ENCODE peak calls at places on chromosomes 6 and 20, in seven cellular contexts. H is SK-MEL-5, V is iPS-NIHi11, I is brain microvascular endothelial cell, G is NCI-H1105, W is left colon, R is left lung. M is an unnamed sample.

GRCh38 chr20:47276856-47277541 is 79.5 kb downstream of the ZMYND8 start:
- DNase-seq in G (no peak), H (no peak), I (peak; percentile 45), W (peak; percentile 19), V (no peak), R (no peak), M (no peak)

GRCh38 chr6:33668914-33669313 is 42.6 kb downstream of the UQCC2 start:
- DNase-seq in H (no peak), I (no peak), R (peak; percentile 89), G (no peak), W (peak; percentile 81), V (peak; percentile 70), M (no peak)

GRCh38 chr6:170176621-170177382 is 114.1 kb downstream of the DLL1 start:
- DNase-seq in R (peak; percentile 64), I (no peak), V (peak; percentile 76), W (no peak), H (no peak), G (no peak), M (no peak)

GRCh38 chr6:166660157-166660686 is 33.2 kb upstream of the RPS6KA2 start:
- DNase-seq in G (no peak), R (no peak), H (no peak), I (no peak), W (no peak), V (no peak), M (no peak)

GRCh38 chr6:139540276-139540675 is 165.8 kb upstream of the CITED2 start:
- DNase-seq in V (no peak), H (no peak), R (no peak), G (no peak), I (peak; percentile 48), W (no peak), M (no peak)

GRCh38 chr6:17902953-17903352 is 84.5 kb downstream of the KIF13A start:
- DNase-seq in I (no peak), V (no peak), W (no peak), H (no peak), G (no peak), R (no peak), M (no peak)

GRCh38 chr20:1721687-1722512 is 64.3 kb upstream of the SIRPG start:
- DNase-seq in W (no peak), I (no peak), R (no peak), V (peak; percentile 72), G (no peak), H (no peak), M (no peak)

GRCh38 chr6:151723152-151723551 is 84.3 kb upstream of the ESR1 start:
- DNase-seq in H (no peak), I (no peak), V (no peak), R (no peak), W (no peak), G (no peak), M (no peak)

GRCh38 chr20:41509316-41509715 is 108.9 kb downstream of the CHD6 start:
- DNase-seq in V (no peak), R (no peak), G (no peak), W (peak; percentile 23), H (no peak), I (no peak), M (no peak)

GRCh38 chr6:1059596-1059995 is 252.3 kb upstream of the FOXQ1 start:
- DNase-seq in H (peak; percentile 70), G (no peak), R (no peak), I (no peak), W (no peak), V (no peak), M (no peak)

GRCh38 chr20:61454053-61454452 is 202.0 kb downstream of the CDH4 start:
- DNase-seq in R (no peak), V (no peak), W (no peak), H (no peak), I (no peak), G (no peak), M (no peak)

GRCh38 chr6:89986650-89987074 is 92.4 kb downstream of the GJA10 start:
- DNase-seq in I (peak; percentile 33), G (no peak), R (no peak), W (no peak), H (no peak), V (no peak), M (no peak)

GRCh38 chr20:35013421-35014411 is 58.0 kb downstream of the MYH7B start:
- DNase-seq in G (no peak), V (no peak), W (no peak), H (peak; percentile 44), I (no peak), R (no peak), M (no peak)

GRCh38 chr6:14000901-14001300 is 76.1 kb downstream of the RNF182 start:
- DNase-seq in G (no peak), I (no peak), R (no peak), V (no peak), W (no peak), H (peak; percentile 90), M (no peak)

GRCh38 chr6:1970151-1970561 is 275.2 kb downstream of the GMDS start:
- DNase-seq in V (no peak), G (no peak), I (no peak), W (no peak), H (no peak), R (no peak), M (no peak)

GRCh38 chr6:29559524-29560287 is at the start of gene UBD:
- DNase-seq in H (no peak), I (peak; percentile 10), V (no peak), G (no peak), R (no peak), W (no peak), M (no peak)

GRCh38 chr6:77172578-77172977 is 290.7 kb downstream of the HTR1B start:
- DNase-seq in V (no peak), H (no peak), G (no peak), I (no peak), W (no peak), R (peak; percentile 47), M (no peak)

GRCh38 chr20:24584538-24585356 is 115.3 kb downstream of the SYNDIG1 start:
- DNase-seq in R (no peak), G (no peak), V (no peak), H (no peak), I (no peak), W (no peak), M (no peak)

GRCh38 chr20:2946988-2947961 is 74.0 kb downstream of the PTPRA start:
- DNase-seq in R (no peak), V (no peak), H (peak; percentile 100), W (no peak), G (no peak), I (peak; percentile 76), M (no peak)

GRCh38 chr6:26222587-26222986 is 135.4 kb downstream of the HFE start:
- DNase-seq in V (no peak), W (no peak), R (no peak), I (no peak), G (no peak), H (no peak), M (no peak)

GRCh38 chr6:2221724-2222274 is 23.6 kb downstream of the GMDS start:
- DNase-seq in V (no peak), H (peak; percentile 32), R (no peak), I (no peak), W (no peak), G (no peak), M (no peak)

GRCh38 chr20:17579369-17580039 is 9.6 kb downstream of the DSTN start:
- DNase-seq in H (no peak), G (no peak), V (no peak), W (no peak), R (no peak), I (no peak), M (no peak)

GRCh38 chr6:87731818-87732661 is 30.0 kb upstream of the AKIRIN2 start:
- DNase-seq in R (peak; percentile 89), G (peak; percentile 86), H (peak; percentile 81), I (peak; percentile 59), W (peak; percentile 94), V (peak; percentile 55), M (no peak)

GRCh38 chr20:53809242-53809641 is 215.6 kb upstream of the ZNF217 start:
- DNase-seq in H (no peak), W (no peak), V (no peak), G (no peak), R (no peak), I (no peak), M (no peak)

GRCh38 chr20:32823078-32823477 is 3.3 kb downstream of the MAPRE1 start:
- DNase-seq in W (no peak), R (no peak), I (peak; percentile 68), H (no peak), G (no peak), V (no peak), M (no peak)

GRCh38 chr6:162562041-162562440 is 165.5 kb downstream of the PRKN start:
- DNase-seq in R (no peak), G (no peak), H (no peak), W (no peak), I (no peak), V (no peak), M (no peak)

GRCh38 chr20:50572922-50573777 is 63.0 kb downstream of the PTPN1 start:
- DNase-seq in W (no peak), R (no peak), I (no peak), H (no peak), G (peak; percentile 83), V (no peak), M (no peak)

GRCh38 chr20:61951695-61952533 is 113.8 kb downstream of the TAF4 start:
- DNase-seq in R (peak; percentile 70), G (no peak), H (no peak), I (no peak), W (no peak), V (peak; percentile 86), M (no peak)

GRCh38 chr6:136549359-136550044 is 720 bp downstream of the MAP7 start:
- DNase-seq in I (no peak), H (peak; percentile 47), G (no peak), R (peak; percentile 76), W (peak; percentile 42), V (peak; percentile 27), M (no peak)

GRCh38 chr6:146429831-146430230 is 113.8 kb upstream of the RAB32 start:
- DNase-seq in I (no peak), W (no peak), G (no peak), H (no peak), R (no peak), V (no peak), M (no peak)

GRCh38 chr6:13550656-13551055 is 23.7 kb upstream of the SIRT5 start:
- DNase-seq in W (no peak), I (no peak), H (no peak), V (no peak), G (no peak), R (no peak), M (no peak)

GRCh38 chr6:4970739-4971395 is 33.0 kb downstream of the RPP40 start:
- DNase-seq in W (no peak), G (no peak), I (no peak), R (no peak), V (no peak), H (no peak), M (no peak)

GRCh38 chr6:41723178-41723935 is 12.1 kb downstream of the TFEB start:
- DNase-seq in W (peak; percentile 66), H (peak; percentile 46), G (no peak), V (peak; percentile 76), R (peak; percentile 97), I (peak; percentile 93), M (peak; percentile 84)

GRCh38 chr20:43583982-43584432 is 6.7 kb upstream of the IFT52 start:
- DNase-seq in H (peak; percentile 62), R (peak; percentile 81), W (peak; percentile 43), I (peak; percentile 98), V (no peak), G (no peak), M (no peak)

GRCh38 chr6:125808060-125808459 is 17.3 kb downstream of the NCOA7 start:
- DNase-seq in R (no peak), G (no peak), V (no peak), H (no peak), W (no peak), I (peak; percentile 14), M (no peak)

M was measured in D721Med.